ENCODE peak calls at places on chromosomes 16 and 17, in four cellular contexts. A, S, U and B are unnamed samples.
A peak's percentile ranks its signal among the peaks of the same experiment; 100 is the strongest.

GRCh38 chr16:23712976-23713375 is at the start of gene ERN2:
- DNase-seq in A (no peak), U (no peak), S (no peak), B (no peak)

GRCh38 chr17:75111777-75112176 is 2.0 kb downstream of the ARMC7 start:
- DNase-seq in A (no peak), S (no peak), U (no peak), B (no peak)

GRCh38 chr16:24850289-24850931 is 4.6 kb downstream of the SLC5A11 start:
- DNase-seq in S (no peak), A (peak; percentile 75), U (no peak), B (peak; percentile 46)

GRCh38 chr17:7191571-7192270 is 12.6 kb upstream of the ASGR1 start:
- DNase-seq in S (peak; percentile 7), A (no peak), U (no peak), B (peak; percentile 52)

GRCh38 chr16:5604770-5605169 is 507.2 kb upstream of the EEF2KMT start:
- DNase-seq in S (no peak), A (no peak), U (no peak), B (peak; percentile 18)

GRCh38 chr17:17757391-17757791 is 76.1 kb downstream of the RAI1 start:
- DNase-seq in A (no peak), S (peak; percentile 53), U (peak; percentile 50), B (no peak)

GRCh38 chr17:2438823-2439222 is 38.0 kb upstream of the MNT start:
- DNase-seq in A (no peak), U (no peak), S (no peak), B (peak; percentile 66)

GRCh38 chr16:71894229-71894920 is 956 bp upstream of the IST1 start:
- DNase-seq in U (peak; percentile 32), S (peak; percentile 35), A (peak; percentile 73), B (peak; percentile 60)

GRCh38 chr16:87874639-87875472 is 5.5 kb upstream of the SLC7A5 start:
- DNase-seq in S (no peak), A (no peak), U (peak; percentile 88), B (no peak)

GRCh38 chr17:81923302-81924260 is 4.0 kb downstream of the MAFG start:
- DNase-seq in U (no peak), A (peak; percentile 65), S (no peak), B (peak; percentile 88)

GRCh38 chr16:19130852-19131808 is 17.4 kb downstream of the ITPRIPL2 start:
- DNase-seq in S (no peak), U (no peak), A (no peak), B (peak; percentile 52)

GRCh38 chr17:1515640-1516402 is 591 bp downstream of the INPP5K start:
- DNase-seq in S (peak; percentile 24), A (peak; percentile 77), U (peak; percentile 35), B (peak; percentile 92)

GRCh38 chr16:29158031-29158430 is 173.2 kb downstream of the LAT start:
- DNase-seq in U (no peak), A (no peak), S (no peak), B (no peak)

GRCh38 chr17:32341141-32341856 is 674 bp downstream of the C17orf75 start:
- DNase-seq in A (peak; percentile 21), U (peak; percentile 53), S (peak; percentile 57), B (peak; percentile 38)

GRCh38 chr17:37305406-37305905 is 70.3 kb upstream of the C17orf78 start:
- DNase-seq in S (no peak), A (peak; percentile 80), U (no peak), B (peak; percentile 17)

GRCh38 chr17:55660171-55660886 is 62.3 kb downstream of the TMEM100 start:
- DNase-seq in S (no peak), U (no peak), A (no peak), B (peak; percentile 13)